ENCODE peak calls at places on chromosomes 16 and 17, in four cellular contexts. B is cardiac septum; P is stimulated activated effector memory CD8-positive, alpha-beta T cell treated with anti-CD3 and anti-CD28 coated beads, Interleukin-12 subunit alpha, Interleukin-12 subunit beta, amount 100 ng/mL, for 72 hours; V is dorsolateral prefrontal cortex. Z is an unnamed sample.

GRCh38 chr16:28596840-28597691 is at the start of gene SULT1A2:
- DNase-seq in P (no peak), B (no peak), V (no peak), Z (no peak)

GRCh38 chr17:58658804-58659713 is 32.8 kb downstream of the TEX14 start:
- DNase-seq in B (peak), P (peak), V (peak), Z (peak)

GRCh38 chr17:70752966-70753467 is 583.7 kb downstream of the KCNJ2 start:
- DNase-seq in V (no peak), P (no peak), B (no peak), Z (no peak)

GRCh38 chr16:6835516-6835915 is 497.1 kb upstream of the RBFOX1 start:
- DNase-seq in B (no peak), P (no peak), V (no peak), Z (no peak)

GRCh38 chr17:16433514-16433913 is 18.1 kb downstream of the TRPV2 start:
- DNase-seq in B (no peak), V (no peak), P (no peak), Z (no peak)

GRCh38 chr17:55265434-55266021 is 768 bp downstream of the HLF start:
- DNase-seq in P (no peak), B (no peak), V (no peak), Z (no peak)

GRCh38 chr16:75392911-75393310 is 40.4 kb downstream of the CFDP1 start:
- DNase-seq in V (no peak), P (no peak), B (no peak), Z (peak)

GRCh38 chr17:79019631-79020584 is 4.1 kb upstream of the C1QTNF1 start:
- DNase-seq in V (no peak), B (peak), P (no peak), Z (peak)

GRCh38 chr17:21027031-21027430 is 15.8 kb downstream of the USP22 start:
- DNase-seq in P (no peak), V (no peak), B (no peak), Z (no peak)

GRCh38 chr16:87951550-87952538 is 610 bp downstream of the BANP start:
- DNase-seq in B (peak), V (no peak), P (no peak), Z (no peak)

GRCh38 chr16:27223701-27224100 is 20.4 kb downstream of the KDM8 start:
- DNase-seq in V (peak), P (no peak), B (no peak), Z (no peak)

GRCh38 chr16:87897563-87898505 is 28.5 kb upstream of the SLC7A5 start:
- DNase-seq in P (peak), V (no peak), B (no peak), Z (no peak)

GRCh38 chr16:15672514-15673167 is 22.6 kb downstream of the NDE1 start:
- DNase-seq in B (peak), V (peak), P (no peak), Z (peak)

GRCh38 chr17:869067-869466 is 86.9 kb downstream of the MRM3 start:
- DNase-seq in P (no peak), B (peak), V (no peak), Z (peak)

GRCh38 chr16:47887496-47887895 is 268.3 kb downstream of the ABCC12 start:
- DNase-seq in B (no peak), P (no peak), V (no peak), Z (peak)

GRCh38 chr16:80527297-80527696 is 13.5 kb upstream of the DYNLRB2 start:
- DNase-seq in P (peak), B (no peak), V (no peak), Z (peak)

GRCh38 chr17:15119928-15120327 is 145.2 kb downstream of the PMP22 start:
- DNase-seq in B (no peak), P (no peak), V (no peak), Z (no peak)

GRCh38 chr17:45393477-45393876 is 39.2 kb downstream of the ARHGAP27 start:
- DNase-seq in P (no peak), B (no peak), V (no peak), Z (no peak)

GRCh38 chr17:42281571-42282096 is 5.4 kb upstream of the STAT5B start:
- DNase-seq in V (no peak), P (no peak), B (no peak), Z (no peak)

GRCh38 chr17:17180141-17180603 is 26.0 kb downstream of the PLD6 start:
- DNase-seq in P (no peak), V (peak), B (no peak), Z (no peak)

GRCh38 chr17:32355649-32356377 is 5.9 kb downstream of the ZNF207 start:
- DNase-seq in B (no peak), V (no peak), P (no peak), Z (no peak)

GRCh38 chr16:66604376-66605176 is at the start of gene CMTM3:
- DNase-seq in P (peak), B (peak), V (no peak), Z (peak)

GRCh38 chr16:57576429-57576870 is 34.0 kb downstream of the ADGRG5 start:
- DNase-seq in P (peak), V (peak), B (no peak), Z (peak)

GRCh38 chr17:409308-409847 is 56.8 kb upstream of the RPH3AL start:
- DNase-seq in B (no peak), P (no peak), V (no peak), Z (no peak)

GRCh38 chr17:63927464-63928171 is 4.5 kb downstream of the CD79B start:
- DNase-seq in P (no peak), V (no peak), B (no peak), Z (no peak)

GRCh38 chr16:11896776-11897175 is 19.0 kb downstream of the GSPT1 start:
- DNase-seq in P (no peak), V (no peak), B (no peak), Z (peak)

GRCh38 chr17:70473049-70473448 is 303.7 kb downstream of the KCNJ2 start:
- DNase-seq in V (no peak), P (no peak), B (no peak), Z (no peak)

GRCh38 chr17:81650951-81651350 is 5.4 kb downstream of the PDE6G start:
- DNase-seq in P (no peak), V (no peak), B (no peak), Z (no peak)

GRCh38 chr17:60601443-60602384 is 1.7 kb downstream of the PPM1D start:
- DNase-seq in B (no peak), P (peak), V (no peak), Z (peak)

GRCh38 chr17:35889818-35890773 is 9.9 kb upstream of the CCL5 start:
- DNase-seq in B (no peak), V (no peak), P (no peak), Z (peak)

GRCh38 chr17:2244545-2245525 is 58.8 kb downstream of the SMG6 start:
- DNase-seq in V (peak), B (peak), P (peak), Z (peak)

GRCh38 chr17:16991349-16992009 is 19.6 kb upstream of the TNFRSF13B start:
- DNase-seq in V (peak), B (peak), P (peak), Z (peak)

GRCh38 chr17:50164697-50164988 is 1.2 kb upstream of the SGCA start:
- DNase-seq in B (no peak), V (no peak), P (no peak), Z (no peak)

GRCh38 chr17:57963149-57963511 is 7.9 kb upstream of the CUEDC1 start:
- DNase-seq in P (no peak), V (no peak), B (no peak), Z (no peak)

GRCh38 chr17:28718317-28718672 is 627 bp upstream of the RAB34 start:
- DNase-seq in P (no peak), B (no peak), V (no peak), Z (no peak)

GRCh38 chr17:28968269-28968913 is 17.1 kb upstream of the PHF12 start:
- DNase-seq in V (no peak), P (no peak), B (no peak), Z (no peak)

GRCh38 chr16:66984902-66985311 is 3.5 kb upstream of the CES4A start:
- DNase-seq in P (peak), V (no peak), B (no peak), Z (no peak)

Z was measured in EL.